ENCODE peak calls at places on chromosomes 12 and 14, in ten cellular contexts. D is right atrium auricular region; G is CD8-positive, alpha-beta T cell; U is ovary; W is PC-3; A is uterus; P is GM23338; Q is A549; F is neural progenitor cell; Y is adrenal gland. H is an unnamed sample.

GRCh38 chr14:99687284-99688209 is 3.4 kb downstream of the CYP46A1 start:
- DNase-seq in D (peak; percentile 38), G (peak; percentile 52), U (no peak), W (peak; percentile 40), A (peak; percentile 12), P (peak; percentile 82), Q (no peak), F (peak; percentile 52), Y (no peak), H (no peak)

GRCh38 chr12:131803995-131804521 is 24.1 kb upstream of the MMP17 start:
- DNase-seq in D (no peak), G (no peak), U (peak; percentile 64), W (peak; percentile 31), A (no peak), P (no peak), Q (no peak), F (no peak), Y (no peak), H (peak; percentile 26)

GRCh38 chr14:90676859-90677258 is 139.4 kb downstream of the TTC7B start:
- DNase-seq in D (no peak), G (no peak), U (no peak), W (no peak), A (no peak), P (no peak), Q (no peak), F (no peak), Y (no peak), H (no peak)

GRCh38 chr12:111557271-111558106 is 41.6 kb downstream of the ATXN2 start:
- DNase-seq in D (no peak), G (no peak), U (no peak), W (peak; percentile 40), A (no peak), P (no peak), Q (no peak), F (no peak), Y (no peak), H (no peak)

GRCh38 chr12:52691076-52691764 is 11.0 kb upstream of the KRT1 start:
- DNase-seq in D (no peak), G (peak; percentile 78), U (peak; percentile 41), W (no peak), A (no peak), P (peak; percentile 65), Q (no peak), F (peak; percentile 70), Y (no peak), H (peak; percentile 27)

GRCh38 chr12:89243786-89244185 is 108.5 kb downstream of the DUSP6 start:
- DNase-seq in D (no peak), G (no peak), U (no peak), W (no peak), A (no peak), P (no peak), Q (no peak), F (no peak), Y (no peak), H (no peak)

GRCh38 chr12:59650594-59651229 is 54.9 kb downstream of the SLC16A7 start:
- DNase-seq in D (no peak), G (no peak), U (no peak), W (no peak), A (no peak), P (peak; percentile 14), Q (no peak), F (no peak), Y (no peak), H (no peak)

GRCh38 chr12:27703720-27704452 is 6.7 kb upstream of the MRPS35 start:
- DNase-seq in D (peak; percentile 63), G (peak; percentile 68), U (peak; percentile 47), W (peak; percentile 98), A (peak; percentile 49), P (peak; percentile 93), Q (peak; percentile 47), F (peak; percentile 82), Y (peak; percentile 72), H (peak; percentile 85)

GRCh38 chr14:82094819-82095218 is 561.2 kb upstream of the SEL1L start:
- DNase-seq in D (no peak), G (no peak), U (no peak), W (no peak), A (no peak), P (no peak), Q (no peak), F (no peak), Y (no peak), H (no peak)

GRCh38 chr12:129903956-129904769 is at the start of gene TMEM132D:
- DNase-seq in D (no peak), G (no peak), U (no peak), W (no peak), A (no peak), P (peak; percentile 60), Q (no peak), F (peak; percentile 73), Y (no peak), H (no peak)

DNA sequence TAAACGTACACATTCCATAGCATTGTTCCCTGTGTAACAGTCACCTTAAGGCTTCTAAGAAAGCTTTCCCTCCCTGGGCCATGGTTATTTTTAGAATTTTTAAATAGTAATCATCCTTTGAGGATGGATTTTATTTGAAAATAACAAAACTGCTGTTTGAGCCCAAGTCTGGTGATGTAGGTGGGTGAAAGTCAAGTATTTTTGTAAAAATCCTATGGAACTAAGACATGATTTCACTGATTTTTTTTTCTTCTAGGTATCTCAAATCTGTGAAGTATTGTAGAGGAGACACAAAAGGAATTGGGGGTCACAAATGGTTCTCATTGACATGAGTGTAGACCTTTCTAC is 1.4 kb downstream of the ISCU start:
- DNase-seq in D (no peak), G (no peak), U (no peak), W (no peak), A (no peak), P (no peak), Q (no peak), F (no peak), Y (no peak), H (no peak)
- TF ChIP-seq CTCF in D (no peak), G (no peak), U (no peak), W (no peak), A (no peak), P (no peak), Q (no peak), F (no peak), Y (peak; percentile 7), H (no peak)

GRCh38 chr14:55099741-55100140 is 29.3 kb upstream of the LGALS3 start:
- DNase-seq in D (no peak), G (no peak), U (no peak), W (no peak), A (no peak), P (no peak), Q (no peak), F (no peak), Y (no peak), H (no peak)
- H3K4me1 ChIP-seq in D (no peaks in the 10 kb centered on the region), G (peaks cover 38% of the 10 kb centered on the region), U (peaks cover 25% of the 10 kb centered on the region), W (peaks cover 58% of the 10 kb centered on the region), A (peaks cover 31% of the 10 kb centered on the region), P (peaks cover 20% of the 10 kb centered on the region), Q (peaks cover 34% of the 10 kb centered on the region), F (peaks cover 20% of the 10 kb centered on the region), Y (peaks cover 40% of the 10 kb centered on the region), H (peaks cover 41% of the 10 kb centered on the region)

GRCh38 chr12:119835068-119835467 is 42.1 kb downstream of the CIT start:
- DNase-seq in D (no peak), G (no peak), U (no peak), W (peak; percentile 16), A (no peak), P (peak; percentile 38), Q (no peak), F (peak; percentile 26), Y (no peak), H (no peak)
- TF ChIP-seq CTCF in D (no peak), G (no peak), U (no peak), W (peak; percentile 40), A (no peak), P (peak; percentile 15), Q (no peak), F (peak; percentile 18), Y (no peak), H (no peak)

GRCh38 chr14:104724407-104724980 is 465 bp downstream of the ADSS1 start:
- DNase-seq in D (peak; percentile 81), G (no peak), U (peak; percentile 61), W (no peak), A (peak; percentile 49), P (peak; percentile 40), Q (peak; percentile 38), F (no peak), Y (no peak), H (peak; percentile 38)
- H3K4me1 ChIP-seq in D (peaks cover 3% of the 10 kb centered on the region), G (peaks cover 6% of the 10 kb centered on the region), U (peaks cover 3% of the 10 kb centered on the region), W (peaks cover 7% of the 10 kb centered on the region), A (no peaks in the 10 kb centered on the region), P (peaks cover 10% of the 10 kb centered on the region), Q (peaks cover 46% of the 10 kb centered on the region), F (peaks cover 13% of the 10 kb centered on the region), Y (peaks cover 32% of the 10 kb centered on the region), H (peaks cover 23% of the 10 kb centered on the region)

GRCh38 chr14:59417301-59417700 is 47.9 kb downstream of the GPR135 start:
- DNase-seq in D (no peak), G (no peak), U (no peak), W (no peak), A (no peak), P (no peak), Q (no peak), F (no peak), Y (no peak), H (no peak)

GRCh38 chr14:59419383-59419782 is 45.8 kb downstream of the GPR135 start:
- DNase-seq in D (no peak), G (no peak), U (no peak), W (no peak), A (no peak), P (no peak), Q (no peak), F (no peak), Y (no peak), H (no peak)

GRCh38 chr14:59425322-59425945 is 39.7 kb downstream of the GPR135 start:
- DNase-seq in D (no peak), G (no peak), U (no peak), W (peak; percentile 41), A (peak; percentile 28), P (peak; percentile 41), Q (no peak), F (no peak), Y (no peak), H (no peak)

GRCh38 chr14:59424707-59425106 is 40.5 kb downstream of the GPR135 start:
- DNase-seq in D (no peak), G (no peak), U (peak; percentile 69), W (no peak), A (peak; percentile 73), P (no peak), Q (no peak), F (peak; percentile 7), Y (no peak), H (no peak)

DNA sequence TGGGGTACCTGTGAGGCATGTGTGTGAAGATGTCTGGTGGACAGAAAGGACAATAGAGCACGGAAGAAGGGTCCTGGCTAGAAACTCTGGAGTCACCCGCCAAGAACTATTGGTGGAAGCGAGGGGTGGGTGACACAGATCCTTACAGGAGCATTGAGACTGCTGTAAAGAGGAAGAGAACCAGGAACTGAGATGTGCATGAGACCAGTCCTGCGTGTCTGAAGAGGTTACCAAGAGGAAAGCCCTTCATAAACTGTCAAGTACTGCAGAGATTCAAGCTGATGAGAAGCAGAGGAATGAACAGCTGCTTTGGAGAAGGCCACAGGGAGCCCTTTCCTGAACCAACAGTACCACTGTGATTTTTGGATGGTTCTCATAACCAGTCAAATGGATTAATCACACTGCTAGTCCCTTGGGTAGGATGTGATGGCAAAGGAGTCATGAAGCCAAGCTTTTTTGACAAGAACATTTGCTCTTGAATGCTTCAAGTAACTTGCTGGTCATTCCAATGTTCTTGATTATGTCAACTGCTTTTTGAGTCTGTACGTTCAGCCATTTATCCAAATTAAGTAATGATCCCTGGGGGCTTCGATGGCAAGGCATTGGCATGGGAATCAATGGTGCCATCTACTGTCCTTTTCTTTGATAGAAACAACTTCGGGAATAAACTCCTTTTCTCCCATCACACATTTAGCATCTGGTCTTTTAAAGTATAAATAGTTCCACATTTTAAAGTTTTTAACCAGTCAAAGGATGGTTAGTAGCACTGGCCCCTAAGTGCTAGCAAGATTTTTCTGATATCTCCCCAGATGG is 42.9 kb downstream of the GPR135 start:
- DNase-seq in D (no peak), G (no peak), U (no peak), W (peak; percentile 62), A (no peak), P (peak; percentile 24), Q (no peak), F (peak; percentile 19), Y (no peak), H (no peak)
- TF ChIP-seq CTCF in D (peak; percentile 45), G (no peak), U (no peak), W (peak; percentile 97), A (no peak), P (peak; percentile 64), Q (peak; percentile 33), F (peak; percentile 49), Y (peak; percentile 27), H (no peak)